ENCODE peak calls at places on chromosomes 11 and 22, in eight cellular contexts. C is uterus, O is gastrocnemius medialis, T is IMR-90, W is tibial nerve, L is vagina, K is endothelial cell of umbilical vein, V is stomach. Z is an unnamed sample.

GRCh38 chr22:35458547-35459422 is 58.8 kb downstream of the MCM5 start:
- DNase-seq in K (no peak), O (no peak), C (no peak), L (no peak), W (no peak), T (no peak), V (no peak), Z (no peak)

GRCh38 chr11:130798280-130798679 is 118.0 kb downstream of the SNX19 start:
- DNase-seq in T (peak; percentile 98), K (no peak), W (no peak), C (no peak), V (no peak), O (no peak), L (no peak), Z (no peak)

GRCh38 chr11:124114942-124115781 is at the start of gene VWA5A:
- DNase-seq in W (peak; percentile 40), L (no peak), O (peak; percentile 53), K (peak; percentile 86), V (peak; percentile 89), T (peak; percentile 86), C (peak; percentile 74), Z (peak; percentile 69)

GRCh38 chr11:106681435-106681834 is 336.8 kb downstream of the GUCY1A2 start:
- DNase-seq in L (no peak), W (no peak), O (no peak), T (no peak), V (no peak), C (no peak), K (no peak), Z (no peak)

GRCh38 chr22:19289475-19290161 is 1.9 kb downstream of the CLTCL1 start:
- DNase-seq in W (no peak), O (no peak), K (no peak), C (no peak), V (no peak), T (peak; percentile 81), L (no peak), Z (no peak)

GRCh38 chr22:41557401-41558240 is 3.2 kb upstream of the CSDC2 start:
- DNase-seq in W (peak; percentile 51), T (peak; percentile 94), O (no peak), K (peak; percentile 64), L (no peak), C (peak; percentile 83), V (peak; percentile 78), Z (peak; percentile 79)

GRCh38 chr11:33775832-33776231 is 1.5 kb upstream of the FBXO3 start:
- DNase-seq in C (no peak), T (peak; percentile 65), K (no peak), L (no peak), O (no peak), W (no peak), V (no peak), Z (no peak)

GRCh38 chr22:17845790-17846189 is 71.5 kb upstream of the BID start:
- DNase-seq in W (no peak), V (no peak), C (peak; percentile 71), K (no peak), T (no peak), L (no peak), O (no peak), Z (peak; percentile 50)

GRCh38 chr11:14107071-14107470 is 144.5 kb downstream of the SPON1 start:
- DNase-seq in T (no peak), O (no peak), W (no peak), V (no peak), K (no peak), C (no peak), L (no peak), Z (no peak)

GRCh38 chr11:7665473-7666291 is 7.6 kb downstream of the CYB5R2 start:
- DNase-seq in L (no peak), T (peak; percentile 44), W (peak; percentile 68), O (peak; percentile 35), C (peak; percentile 76), K (peak; percentile 69), V (peak; percentile 93), Z (peak; percentile 89)

GRCh38 chr22:46267431-46268279 is at the start of gene TTC38:
- DNase-seq in C (peak; percentile 90), L (no peak), V (peak; percentile 95), K (peak; percentile 81), T (peak; percentile 60), W (peak; percentile 85), O (peak; percentile 90), Z (peak; percentile 96)

GRCh38 chr22:46430961-46431838 is 95.7 kb downstream of the TRMU start:
- DNase-seq in C (no peak), O (no peak), T (no peak), W (no peak), L (no peak), V (no peak), K (no peak), Z (no peak)

GRCh38 chr22:45163417-45164216 is at the start of gene NUP50:
- DNase-seq in W (peak; percentile 90), T (peak; percentile 96), O (peak; percentile 91), V (peak; percentile 98), K (peak; percentile 98), L (peak; percentile 93), C (peak; percentile 95), Z (peak; percentile 96)
- TF ChIP-seq POLR2A in W (peak; percentile 73), T (peak; percentile 92), O (peak; percentile 90), V (no peak), K (peak; percentile 88), L (peak; percentile 71), C (peak; percentile 83), Z (no peak)

GRCh38 chr22:39661501-39661841 is 90.9 kb downstream of the CACNA1I start:
- DNase-seq in L (no peak), T (no peak), O (no peak), K (no peak), W (no peak), V (no peak), C (no peak), Z (no peak)

GRCh38 chr22:39658367-39658766 is 87.8 kb downstream of the CACNA1I start:
- DNase-seq in L (no peak), V (no peak), K (no peak), C (no peak), T (no peak), W (no peak), O (no peak), Z (no peak)

GRCh38 chr22:39656495-39657490 is 86.2 kb downstream of the CACNA1I start:
- DNase-seq in V (no peak), C (no peak), L (no peak), T (no peak), O (no peak), W (no peak), K (no peak), Z (no peak)

GRCh38 chr22:39655736-39656285 is 85.3 kb downstream of the CACNA1I start:
- DNase-seq in L (no peak), V (no peak), T (no peak), K (no peak), O (no peak), C (no peak), W (no peak), Z (no peak)

DNA sequence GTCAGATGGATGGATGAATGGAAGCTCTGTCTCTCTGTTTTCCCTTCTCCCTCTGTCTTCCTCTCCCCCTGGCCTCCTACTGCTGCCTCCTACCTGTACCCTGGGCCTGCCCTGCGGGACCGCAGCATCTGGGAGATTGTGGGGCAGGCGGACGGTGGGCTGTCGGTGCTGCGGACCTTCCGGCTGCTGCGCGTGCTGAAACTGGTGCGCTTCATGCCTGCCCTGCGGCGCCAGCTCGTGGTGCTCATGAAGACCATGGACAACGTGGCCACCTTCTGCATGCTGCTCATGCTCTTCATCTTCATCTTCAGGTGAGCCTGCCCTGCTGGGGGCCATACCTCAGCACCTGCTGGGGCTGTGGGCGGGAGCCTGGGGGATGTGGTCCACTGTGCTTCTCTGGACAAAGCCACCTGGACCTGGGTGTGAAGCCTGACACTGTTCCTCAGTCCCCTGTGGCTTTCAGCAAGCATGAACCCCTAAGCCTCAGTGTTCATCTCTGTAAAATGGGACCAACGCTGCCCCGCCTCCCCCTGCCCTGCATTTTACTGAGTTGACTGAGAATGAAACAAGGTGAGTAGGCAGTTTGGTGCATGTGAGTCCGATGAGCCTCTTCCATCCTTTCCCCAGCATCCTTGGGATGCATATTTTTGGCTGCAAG is 88.4 kb downstream of the CACNA1I start:
- DNase-seq in W (no peak), K (no peak), O (no peak), L (no peak), T (no peak), V (no peak), C (no peak), Z (no peak)
- H3K27me3 ChIP-seq in W (no peaks in the 10 kb centered on the region), K (peaks cover 22% of the 10 kb centered on the region), O (peaks cover 60% of the 10 kb centered on the region), L (peaks cover 11% of the 10 kb centered on the region), T (peaks cover 95% of the 10 kb centered on the region), V (peaks cover 54% of the 10 kb centered on the region), C (peaks cover 38% of the 10 kb centered on the region), Z (peaks cover 55% of the 10 kb centered on the region)

GRCh38 chr11:119029340-119030028 is 1.2 kb downstream of the SLC37A4 start:
- DNase-seq in C (no peak), W (no peak), L (no peak), V (peak; percentile 78), T (no peak), K (no peak), O (peak; percentile 45), Z (no peak)
- H3K4me3 ChIP-seq in C (peak overlapping the region; percentile 59), W (peak overlapping the region; percentile 92), L (peak overlapping the region; percentile 74), V (peak overlapping the region; percentile 70), T (no peak overlapping the region), K (peak overlapping the region; percentile 60), O (peak overlapping the region; percentile 91), Z (no peak overlapping the region)

GRCh38 chr11:35427158-35427557 is 7.8 kb upstream of the SLC1A2 start:
- DNase-seq in V (no peak), K (no peak), O (no peak), T (peak; percentile 54), W (no peak), C (no peak), L (no peak), Z (no peak)
- TF ChIP-seq POLR2A in V (no peak), K (no peak), O (no peak), T (no peak), W (no peak), C (no peak), L (no peak), Z (no peak)